ENCODE peak calls at places on chromosomes 6 and 20, in four cellular contexts. N is fibroblast of lung, D is astrocyte, O is IMR-90. X is an unnamed sample.
A peak's percentile ranks its signal among the peaks of the same experiment; 100 is the strongest.

GRCh38 chr6:22888147-22888831 is 318.9 kb downstream of the HDGFL1 start:
- DNase-seq in N (no peak), D (peak; percentile 74), O (no peak), X (no peak)

GRCh38 chr20:13898012-13898612 is 92.3 kb downstream of the SEL1L2 start:
- DNase-seq in N (no peak), D (no peak), O (no peak), X (no peak)

GRCh38 chr20:32971703-32972161 is 32.5 kb downstream of the SUN5 start:
- DNase-seq in N (no peak), D (no peak), O (no peak), X (no peak)

GRCh38 chr6:290111-290932 is 2.0 kb upstream of the DUSP22 start:
- DNase-seq in N (no peak), D (no peak), O (no peak), X (no peak)

GRCh38 chr6:150142657-150143501 is at the start of gene PPP1R14C:
- DNase-seq in N (no peak), D (peak; percentile 23), O (no peak), X (no peak)

GRCh38 chr6:48061630-48062029 is 49.4 kb downstream of the PTCHD4 start:
- DNase-seq in N (peak; percentile 67), D (peak; percentile 35), O (peak; percentile 12), X (no peak)

GRCh38 chr6:53961679-53962370 is 149.4 kb upstream of the MLIP start:
- DNase-seq in N (no peak), D (peak; percentile 66), O (peak; percentile 19), X (no peak)

GRCh38 chr6:3906191-3907019 is 57.2 kb downstream of the FAM50B start:
- DNase-seq in N (no peak), D (no peak), O (no peak), X (no peak)

GRCh38 chr6:35219683-35220326 is 6.0 kb downstream of the SCUBE3 start:
- DNase-seq in N (no peak), D (peak; percentile 35), O (peak; percentile 55), X (no peak)

GRCh38 chr6:52538921-52539354 is 37.9 kb downstream of the TRAM2 start:
- DNase-seq in N (no peak), D (peak; percentile 67), O (peak; percentile 65), X (no peak)

GRCh38 chr6:170265655-170266054 is 25.2 kb downstream of the DLL1 start:
- DNase-seq in N (peak; percentile 42), D (no peak), O (no peak), X (no peak)

GRCh38 chr6:11230158-11231107 is 2.0 kb downstream of the NEDD9 start:
- DNase-seq in N (no peak), D (no peak), O (no peak), X (no peak)

GRCh38 chr6:142448091-142448729 is 146.4 kb downstream of the ADGRG6 start:
- DNase-seq in N (no peak), D (no peak), O (no peak), X (no peak)

GRCh38 chr6:53793318-53793975 is 1.4 kb upstream of the LRRC1 start:
- DNase-seq in N (peak; percentile 66), D (peak; percentile 61), O (peak; percentile 61), X (peak; percentile 22)

GRCh38 chr6:129846761-129847160 is 14.4 kb downstream of the TMEM244 start:
- DNase-seq in N (no peak), D (no peak), O (no peak), X (no peak)

GRCh38 chr6:165685302-165685701 is 22.3 kb upstream of the PDE10A start:
- DNase-seq in N (no peak), D (no peak), O (no peak), X (no peak)

GRCh38 chr6:3841711-3842565 is 7.2 kb upstream of the FAM50B start:
- DNase-seq in N (peak; percentile 39), D (peak; percentile 79), O (peak; percentile 80), X (peak; percentile 35)

GRCh38 chr6:168196881-168197635 is 118.0 kb upstream of the FRMD1 start:
- DNase-seq in N (no peak), D (no peak), O (no peak), X (no peak)

GRCh38 chr6:73364549-73364948 is 2.1 kb downstream of the KHDC3L start:
- DNase-seq in N (no peak), D (no peak), O (no peak), X (no peak)

GRCh38 chr6:99016355-99016754 is 68.6 kb upstream of the FBXL4 start:
- DNase-seq in N (no peak), D (peak; percentile 96), O (peak; percentile 67), X (no peak)

GRCh38 chr6:111759836-111760785 is 113.1 kb downstream of the FYN start:
- DNase-seq in N (peak; percentile 98), D (peak; percentile 92), O (peak; percentile 97), X (peak; percentile 81)

GRCh38 chr6:27188206-27188884 is 59.2 kb upstream of the PRSS16 start:
- DNase-seq in N (peak; percentile 77), D (peak; percentile 79), O (peak; percentile 84), X (no peak)

GRCh38 chr6:27241443-27241842 is 6.1 kb upstream of the PRSS16 start:
- DNase-seq in N (no peak), D (no peak), O (no peak), X (no peak)

GRCh38 chr6:89485320-89485719 is 52.4 kb downstream of the ANKRD6 start:
- DNase-seq in N (no peak), D (no peak), O (no peak), X (no peak)

GRCh38 chr6:151307501-151307900 is 67.7 kb downstream of the AKAP12 start:
- DNase-seq in N (no peak), D (no peak), O (peak; percentile 23), X (no peak)

GRCh38 chr20:59673998-59674445 is 69.7 kb downstream of the PHACTR3 start:
- DNase-seq in N (no peak), D (no peak), O (no peak), X (no peak)

GRCh38 chr6:28802417-28803336 is 121.1 kb downstream of the TRIM27 start:
- DNase-seq in N (peak; percentile 34), D (peak; percentile 45), O (peak; percentile 65), X (peak; percentile 85)

GRCh38 chr6:81933648-81934047 is 181.2 kb upstream of the TENT5A start:
- DNase-seq in N (peak; percentile 58), D (no peak), O (peak; percentile 58), X (no peak)

GRCh38 chr6:25315194-25315593 is 36.0 kb downstream of the CARMIL1 start:
- DNase-seq in N (no peak), D (no peak), O (no peak), X (no peak)

GRCh38 chr20:32205502-32206382 is 1.8 kb downstream of the PLAGL2 start:
- DNase-seq in N (peak; percentile 38), D (no peak), O (peak; percentile 41), X (no peak)

GRCh38 chr6:66931787-66932186 is 1224.8 kb upstream of the EYS start:
- DNase-seq in N (no peak), D (no peak), O (no peak), X (no peak)

GRCh38 chr6:25053875-25054371 is 118.2 kb upstream of the RIPOR2 start:
- DNase-seq in N (peak; percentile 84), D (peak; percentile 88), O (peak; percentile 88), X (no peak)

GRCh38 chr6:22476811-22477210 is 92.6 kb upstream of the HDGFL1 start:
- DNase-seq in N (peak; percentile 11), D (peak; percentile 6), O (peak; percentile 4), X (no peak)

GRCh38 chr20:1364106-1364505 is 28.7 kb downstream of the FKBP1A start:
- DNase-seq in N (no peak), D (no peak), O (no peak), X (no peak)

GRCh38 chr6:119350202-119351004 is 842 bp upstream of the MAN1A1 start:
- DNase-seq in N (peak; percentile 82), D (peak; percentile 69), O (peak; percentile 67), X (peak; percentile 12)
- H3K9ac ChIP-seq in N (peak overlapping the region; percentile 71), D (peak overlapping the region; percentile 90), O (peak overlapping the region; percentile 83), X (peak overlapping the region; percentile 47)

GRCh38 chr20:17966432-17967312 is 1.9 kb downstream of the SNX5 start:
- DNase-seq in N (peak; percentile 63), D (no peak), O (peak; percentile 42), X (no peak)
- H3K4me3 ChIP-seq in N (peak overlapping the region; percentile 98), D (peak overlapping the region; percentile 90), O (peak overlapping the region; percentile 83), X (peak overlapping the region; percentile 80)

DNA sequence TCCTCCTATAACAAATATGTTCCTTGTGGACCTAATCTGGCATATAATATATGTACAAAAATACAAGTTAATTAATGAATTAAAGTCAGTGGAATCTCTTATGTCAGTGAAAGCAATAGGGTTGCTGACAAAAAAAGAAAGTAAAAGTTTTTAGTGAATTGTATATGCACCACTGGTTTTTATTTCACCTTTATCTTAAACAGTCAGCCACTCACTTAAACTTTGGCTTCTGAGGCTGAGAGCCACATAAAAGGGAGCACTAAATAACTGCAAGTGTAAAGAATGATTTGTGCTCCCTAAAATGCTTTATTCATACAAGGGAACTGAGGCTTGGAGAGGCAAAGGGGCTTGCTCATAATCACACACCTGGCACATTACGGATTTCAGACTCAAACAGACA is 9.9 kb upstream of the F13A1 start:
- DNase-seq in N (no peak), D (no peak), O (no peak), X (no peak)
- H3K9ac ChIP-seq in N (no peak overlapping the region), D (no peak overlapping the region), O (no peak overlapping the region), X (no peak overlapping the region)

GRCh38 chr6:34146021-34146782 is at the start of gene GRM4:
- DNase-seq in N (no peak), D (no peak), O (no peak), X (no peak)
- H3K4me3 ChIP-seq in N (no peak within 1 kb of the TSS), D (peak within 1 kb of the TSS; percentile 37), O (peak within 1 kb of the TSS; percentile 22), X (peak within 1 kb of the TSS; percentile 71)

GRCh38 chr6:116560130-116560529 is 6.6 kb downstream of the CALHM4 start:
- DNase-seq in N (no peak), D (no peak), O (no peak), X (no peak)

GRCh38 chr6:116557863-116558262 is 4.3 kb downstream of the CALHM4 start:
- DNase-seq in N (peak; percentile 94), D (peak; percentile 97), O (peak; percentile 98), X (no peak)

GRCh38 chr6:116553451-116553850 is at the start of gene CALHM4:
- DNase-seq in N (no peak), D (no peak), O (no peak), X (no peak)

GRCh38 chr6:116556065-116556464 is 2.5 kb downstream of the CALHM4 start:
- DNase-seq in N (peak; percentile 40), D (peak; percentile 87), O (peak; percentile 83), X (no peak)

GRCh38 chr6:116556814-116557403 is 3.4 kb downstream of the CALHM4 start:
- DNase-seq in N (no peak), D (no peak), O (no peak), X (no peak)
- H3K9ac ChIP-seq in N (no peak overlapping the region), D (no peak overlapping the region), O (no peak overlapping the region), X (no peak overlapping the region)

DNA sequence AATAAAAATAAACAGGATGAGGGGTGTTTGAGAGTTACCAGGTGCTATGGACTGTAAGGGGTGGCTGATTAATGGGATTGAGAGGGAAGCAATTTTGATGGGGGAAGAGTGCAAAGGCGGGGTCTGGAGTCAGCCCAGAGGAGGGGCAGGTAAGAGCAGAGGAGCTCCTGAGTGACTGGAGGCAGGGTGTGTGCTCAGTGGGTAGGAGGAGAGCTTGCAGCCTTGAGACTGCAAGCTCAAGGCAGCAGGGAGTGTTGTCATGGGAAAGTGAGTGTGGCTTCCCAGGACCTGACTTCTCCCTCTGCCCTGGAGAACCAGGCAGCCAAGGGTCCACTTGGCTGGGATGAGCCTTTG is 54.2 kb downstream of the RAB44 start:
- DNase-seq in N (no peak), D (no peak), O (no peak), X (no peak)
- H3K4me3 ChIP-seq in N (no peak overlapping the region), D (no peak overlapping the region), O (no peak overlapping the region), X (no peak overlapping the region)

GRCh38 chr6:41577865-41578713 is 31.9 kb downstream of the FOXP4 start:
- DNase-seq in N (peak; percentile 57), D (peak; percentile 57), O (peak; percentile 51), X (no peak)
- H3K9ac ChIP-seq in N (no peak overlapping the region), D (peak overlapping the region; percentile 60), O (peak overlapping the region; percentile 82), X (no peak overlapping the region)